ENCODE peak calls at places on chromosomes 4 and X, in four cellular contexts. B is choroid plexus epithelial cell, N is A673, Q is activated gamma-delta T cell treated with Interleukin-2 at 50 U/mL for 16 hours. F is an unnamed sample.

GRCh38 chr4:2243682-2244380 is 1.9 kb upstream of the HAUS3 start:
- DNase-seq in B (peak; percentile 58), N (no peak), Q (no peak), F (peak; percentile 69)

GRCh38 chr4:152684007-152684406 is 4.2 kb upstream of the TMEM154 start:
- DNase-seq in B (no peak), N (no peak), Q (no peak), F (peak; percentile 44)

GRCh38 chr4:166252487-166253402 is 379.7 kb downstream of the TLL1 start:
- DNase-seq in B (peak; percentile 51), N (peak; percentile 44), Q (no peak), F (no peak)

GRCh38 chr4:41532880-41533279 is 5.1 kb upstream of the LIMCH1 start:
- DNase-seq in B (no peak), N (no peak), Q (no peak), F (no peak)

GRCh38 chr4:5870701-5871100 is 22.2 kb downstream of the CRMP1 start:
- DNase-seq in B (no peak), N (peak; percentile 95), Q (no peak), F (no peak)

GRCh38 chrX:18676470-18676869 is 4.6 kb upstream of the RS1 start:
- DNase-seq in B (peak; percentile 31), N (peak; percentile 37), Q (no peak), F (no peak)

GRCh38 chr4:184653650-184654049 is 4.1 kb downstream of the PRIMPOL start:
- DNase-seq in B (peak; percentile 78), N (peak; percentile 41), Q (no peak), F (no peak)

GRCh38 chr4:184157322-184157721 is 60.4 kb downstream of the ENPP6 start:
- DNase-seq in B (no peak), N (no peak), Q (no peak), F (no peak)